ENCODE peak calls at places on chromosome 14, in five cellular contexts. One of them, this sample, is unnamed.

GRCh38 chr14:35400707-35401421 is 3.7 kb downstream of the NFKBIA start:
- DNase-seq in KBM-7: peak; percentile 69
- DNase-seq in sciatic nerve: no peak
- DNase-seq in tibial nerve: no peak
- DNase-seq in aorta: no peak
- DNase-seq in this sample: no peak

GRCh38 chr14:97366400-97366799 is 569.2 kb downstream of the VRK1 start:
- DNase-seq in tibial nerve: no peak
- DNase-seq in KBM-7: no peak
- DNase-seq in sciatic nerve: no peak
- DNase-seq in aorta: no peak
- DNase-seq in this sample: no peak

GRCh38 chr14:37591311-37591940 is 3.6 kb downstream of the FOXA1 start:
- DNase-seq in aorta: no peak
- DNase-seq in sciatic nerve: no peak
- DNase-seq in tibial nerve: no peak
- DNase-seq in KBM-7: no peak
- DNase-seq in this sample: no peak

GRCh38 chr14:72876710-72877063 is 17.2 kb downstream of the DPF3 start:
- DNase-seq in sciatic nerve: no peak
- DNase-seq in aorta: no peak
- DNase-seq in tibial nerve: no peak
- DNase-seq in KBM-7: no peak
- DNase-seq in this sample: no peak

GRCh38 chr14:50804181-50804721 is 26.7 kb downstream of the NIN start:
- DNase-seq in aorta: peak; percentile 41
- DNase-seq in sciatic nerve: no peak
- DNase-seq in tibial nerve: no peak
- DNase-seq in KBM-7: no peak
- DNase-seq in this sample: no peak

GRCh38 chr14:62039871-62040270 is 277.7 kb downstream of the SNAPC1 start:
- DNase-seq in tibial nerve: no peak
- DNase-seq in KBM-7: peak; percentile 3
- DNase-seq in sciatic nerve: no peak
- DNase-seq in aorta: no peak
- DNase-seq in this sample: no peak

GRCh38 chr14:52706286-52706685 is 714 bp upstream of the PSMC6 start:
- DNase-seq in tibial nerve: no peak
- DNase-seq in aorta: no peak
- DNase-seq in sciatic nerve: no peak
- DNase-seq in KBM-7: peak; percentile 46
- DNase-seq in this sample: no peak

GRCh38 chr14:85087201-85087600 is 442.7 kb upstream of the FLRT2 start:
- DNase-seq in sciatic nerve: no peak
- DNase-seq in aorta: no peak
- DNase-seq in tibial nerve: no peak
- DNase-seq in KBM-7: no peak
- DNase-seq in this sample: no peak

GRCh38 chr14:90607141-90607540 is 209.1 kb downstream of the TTC7B start:
- DNase-seq in aorta: no peak
- DNase-seq in sciatic nerve: no peak
- DNase-seq in KBM-7: no peak
- DNase-seq in tibial nerve: no peak
- DNase-seq in this sample: no peak

GRCh38 chr14:92513966-92514843 is 624 bp downstream of the RIN3 start:
- DNase-seq in tibial nerve: no peak
- DNase-seq in KBM-7: no peak
- DNase-seq in sciatic nerve: no peak
- DNase-seq in aorta: peak; percentile 64
- DNase-seq in this sample: no peak

GRCh38 chr14:93219103-93219726 is 12.2 kb downstream of the UBR7 start:
- DNase-seq in KBM-7: peak; percentile 49
- DNase-seq in aorta: no peak
- DNase-seq in sciatic nerve: no peak
- DNase-seq in tibial nerve: peak; percentile 26
- DNase-seq in this sample: peak; percentile 22

GRCh38 chr14:95270203-95270602 is 49.5 kb downstream of the CLMN start:
- DNase-seq in tibial nerve: no peak
- DNase-seq in aorta: no peak
- DNase-seq in KBM-7: no peak
- DNase-seq in sciatic nerve: no peak
- DNase-seq in this sample: no peak

GRCh38 chr14:27025648-27026047 is 427.8 kb upstream of the NOVA1 start:
- DNase-seq in aorta: no peak
- DNase-seq in KBM-7: no peak
- DNase-seq in sciatic nerve: no peak
- DNase-seq in tibial nerve: no peak
- DNase-seq in this sample: no peak

GRCh38 chr14:46091819-46092218 is 559.8 kb downstream of the RPL10L start:
- DNase-seq in tibial nerve: no peak
- DNase-seq in aorta: no peak
- DNase-seq in KBM-7: peak; percentile 3
- DNase-seq in sciatic nerve: no peak
- DNase-seq in this sample: no peak

GRCh38 chr14:52950898-52951729 is at the start of gene FERMT2:
- DNase-seq in aorta: peak; percentile 92
- DNase-seq in KBM-7: peak; percentile 3
- DNase-seq in tibial nerve: peak; percentile 80
- DNase-seq in sciatic nerve: peak; percentile 92
- DNase-seq in this sample: peak; percentile 82

GRCh38 chr14:68020999-68021663 is 201.6 kb downstream of the RAD51B start:
- DNase-seq in tibial nerve: no peak
- DNase-seq in sciatic nerve: no peak
- DNase-seq in aorta: no peak
- DNase-seq in KBM-7: no peak
- DNase-seq in this sample: peak; percentile 41

GRCh38 chr14:40394634-40395340 is 962.6 kb upstream of the FBXO33 start:
- DNase-seq in KBM-7: no peak
- DNase-seq in aorta: no peak
- DNase-seq in tibial nerve: no peak
- DNase-seq in sciatic nerve: no peak
- DNase-seq in this sample: no peak

GRCh38 chr14:28515571-28515970 is 251.0 kb upstream of the FOXG1 start:
- DNase-seq in KBM-7: no peak
- DNase-seq in aorta: no peak
- DNase-seq in tibial nerve: no peak
- DNase-seq in sciatic nerve: no peak
- DNase-seq in this sample: no peak

GRCh38 chr14:50762001-50762930 is 68.7 kb downstream of the NIN start:
- DNase-seq in sciatic nerve: no peak
- DNase-seq in KBM-7: no peak
- DNase-seq in aorta: no peak
- DNase-seq in tibial nerve: no peak
- DNase-seq in this sample: no peak

GRCh38 chr14:58301416-58301815 is 3.1 kb downstream of the ARID4A start:
- DNase-seq in aorta: no peak
- DNase-seq in KBM-7: no peak
- DNase-seq in tibial nerve: no peak
- DNase-seq in sciatic nerve: no peak
- DNase-seq in this sample: no peak

GRCh38 chr14:34098045-34098984 is 147.4 kb upstream of the EGLN3 start:
- DNase-seq in tibial nerve: peak; percentile 39
- DNase-seq in aorta: no peak
- DNase-seq in KBM-7: peak; percentile 66
- DNase-seq in sciatic nerve: peak; percentile 70
- DNase-seq in this sample: peak; percentile 53

GRCh38 chr14:88502740-88503139 is 52.1 kb downstream of the PTPN21 start:
- DNase-seq in KBM-7: no peak
- DNase-seq in tibial nerve: no peak
- DNase-seq in sciatic nerve: no peak
- DNase-seq in aorta: no peak
- DNase-seq in this sample: no peak

GRCh38 chr14:53953828-53954550 is 2.6 kb downstream of the BMP4 start:
- DNase-seq in aorta: peak; percentile 71
- DNase-seq in tibial nerve: peak; percentile 38
- DNase-seq in KBM-7: peak; percentile 79
- DNase-seq in sciatic nerve: peak; percentile 72
- DNase-seq in this sample: no peak

GRCh38 chr14:34302654-34303053 is 159.4 kb downstream of the SPTSSA start:
- DNase-seq in tibial nerve: no peak
- DNase-seq in aorta: no peak
- DNase-seq in sciatic nerve: no peak
- DNase-seq in KBM-7: no peak
- DNase-seq in this sample: peak; percentile 37

GRCh38 chr14:100422556-100423420 is 99.6 kb downstream of the SLC25A47 start:
- DNase-seq in KBM-7: no peak
- DNase-seq in tibial nerve: no peak
- DNase-seq in sciatic nerve: peak; percentile 25
- DNase-seq in aorta: no peak
- DNase-seq in this sample: peak; percentile 84

GRCh38 chr14:21097616-21098133 is 780 bp downstream of the ZNF219 start:
- DNase-seq in tibial nerve: no peak
- DNase-seq in sciatic nerve: no peak
- DNase-seq in aorta: peak; percentile 61
- DNase-seq in KBM-7: no peak
- DNase-seq in this sample: no peak

GRCh38 chr14:22407033-22407432 is 182.0 kb downstream of the DAD1 start:
- DNase-seq in KBM-7: no peak
- DNase-seq in sciatic nerve: no peak
- DNase-seq in tibial nerve: peak; percentile 28
- DNase-seq in aorta: no peak
- DNase-seq in this sample: no peak

GRCh38 chr14:56855891-56856461 is 45.7 kb upstream of the OTX2 start:
- DNase-seq in sciatic nerve: no peak
- DNase-seq in KBM-7: peak; percentile 5
- DNase-seq in tibial nerve: no peak
- DNase-seq in aorta: no peak
- DNase-seq in this sample: peak; percentile 57

GRCh38 chr14:39268393-39268792 is 34.7 kb downstream of the MIA2 start:
- DNase-seq in tibial nerve: no peak
- DNase-seq in aorta: no peak
- DNase-seq in KBM-7: peak; percentile 56
- DNase-seq in sciatic nerve: no peak
- DNase-seq in this sample: peak; percentile 16

GRCh38 chr14:103372552-103373304 is 12.5 kb upstream of the MARK3 start:
- DNase-seq in aorta: peak; percentile 72
- DNase-seq in KBM-7: no peak
- DNase-seq in sciatic nerve: peak; percentile 53
- DNase-seq in tibial nerve: no peak
- DNase-seq in this sample: no peak

GRCh38 chr14:74364271-74364880 is 16.1 kb downstream of the VRTN start:
- DNase-seq in tibial nerve: no peak
- DNase-seq in sciatic nerve: no peak
- DNase-seq in aorta: no peak
- DNase-seq in KBM-7: no peak
- DNase-seq in this sample: no peak

GRCh38 chr14:106277503-106277902 is 751.1 kb downstream of the TMEM121 start:
- DNase-seq in tibial nerve: no peak
- DNase-seq in sciatic nerve: no peak
- DNase-seq in KBM-7: peak; percentile 38
- DNase-seq in aorta: no peak
- DNase-seq in this sample: no peak

GRCh38 chr14:79825046-79825521 is 386.2 kb downstream of the DIO2 start:
- DNase-seq in tibial nerve: peak; percentile 59
- DNase-seq in KBM-7: no peak
- DNase-seq in aorta: no peak
- DNase-seq in sciatic nerve: no peak
- DNase-seq in this sample: no peak

GRCh38 chr14:102215522-102216250 is 76.0 kb downstream of the WDR20 start:
- DNase-seq in sciatic nerve: no peak
- DNase-seq in KBM-7: no peak
- DNase-seq in aorta: peak; percentile 24
- DNase-seq in tibial nerve: no peak
- DNase-seq in this sample: peak; percentile 35

GRCh38 chr14:85088231-85088630 is 441.7 kb upstream of the FLRT2 start:
- DNase-seq in KBM-7: no peak
- DNase-seq in tibial nerve: peak; percentile 5
- DNase-seq in aorta: no peak
- DNase-seq in sciatic nerve: no peak
- DNase-seq in this sample: no peak

GRCh38 chr14:44291516-44291915 is 215.6 kb downstream of the FSCB start:
- DNase-seq in KBM-7: no peak
- DNase-seq in tibial nerve: no peak
- DNase-seq in sciatic nerve: no peak
- DNase-seq in aorta: no peak
- DNase-seq in this sample: no peak

GRCh38 chr14:72451081-72451972 is 442.6 kb downstream of the DPF3 start:
- DNase-seq in tibial nerve: no peak
- DNase-seq in aorta: no peak
- DNase-seq in KBM-7: no peak
- DNase-seq in sciatic nerve: no peak
- DNase-seq in this sample: no peak

GRCh38 chr14:68633131-68633991 is 159.5 kb downstream of the ZFP36L1 start:
- DNase-seq in aorta: no peak
- DNase-seq in tibial nerve: no peak
- DNase-seq in sciatic nerve: no peak
- DNase-seq in KBM-7: no peak
- DNase-seq in this sample: no peak

This sample was measured in NCI-H2227 treated with DMSO at 0.1 percent for 48 hours.